ENCODE peak calls at places on chromosomes 7 and 10, in five cellular contexts. C is IMR-90, X is transverse colon, V is HCT116, O is suprapubic skin. G is an unnamed sample.

GRCh38 chr7:24337180-24337579 is 53.2 kb downstream of the NPY start:
- DNase-seq in O (no peak), C (no peak), X (no peak), V (no peak), G (no peak)

GRCh38 chr10:63470928-63471327 is 5.2 kb upstream of the JMJD1C start:
- DNase-seq in V (no peak), O (no peak), C (no peak), X (no peak), G (no peak)

GRCh38 chr10:5888843-5889623 is 660 bp downstream of the ANKRD16 start:
- DNase-seq in V (no peak), X (peak; percentile 51), C (no peak), O (peak; percentile 81), G (peak; percentile 91)

GRCh38 chr10:45578384-45578946 is 94.1 kb downstream of the ZFAND4 start:
- DNase-seq in C (no peak), X (no peak), V (no peak), O (no peak), G (no peak)

GRCh38 chr7:96778263-96778662 is 68.6 kb upstream of the SEM1 start:
- DNase-seq in V (peak; percentile 4), X (no peak), O (no peak), C (no peak), G (no peak)

GRCh38 chr7:31122649-31123058 is 70.5 kb downstream of the ADCYAP1R1 start:
- DNase-seq in C (peak; percentile 90), O (peak; percentile 78), X (peak; percentile 49), V (peak; percentile 79), G (no peak)

GRCh38 chr10:7941576-7941975 is 112.9 kb upstream of the GATA3 start:
- DNase-seq in O (no peak), V (no peak), C (no peak), X (no peak), G (no peak)

GRCh38 chr7:127782550-127783266 is 130.7 kb downstream of the SND1 start:
- DNase-seq in X (no peak), O (no peak), C (peak; percentile 38), V (no peak), G (no peak)

GRCh38 chr7:107469836-107470416 is at the start of gene GPR22:
- DNase-seq in C (no peak), X (no peak), V (no peak), O (no peak), G (no peak)

GRCh38 chr7:77651544-77652162 is 44.6 kb upstream of the RSBN1L start:
- DNase-seq in X (no peak), O (no peak), C (peak; percentile 47), V (peak; percentile 13), G (no peak)

GRCh38 chr10:129694184-129694583 is 227.1 kb downstream of the MGMT start:
- DNase-seq in C (no peak), O (no peak), X (no peak), V (no peak), G (peak; percentile 53)

GRCh38 chr10:129694633-129695356 is 227.8 kb downstream of the MGMT start:
- DNase-seq in C (no peak), X (no peak), V (no peak), O (no peak), G (no peak)

GRCh38 chr10:129697463-129698247 is 230.6 kb downstream of the MGMT start:
- DNase-seq in O (no peak), C (no peak), V (no peak), X (no peak), G (no peak)

GRCh38 chr10:129695671-129696070 is 228.6 kb downstream of the MGMT start:
- DNase-seq in V (no peak), C (no peak), O (no peak), X (no peak), G (no peak)

DNA sequence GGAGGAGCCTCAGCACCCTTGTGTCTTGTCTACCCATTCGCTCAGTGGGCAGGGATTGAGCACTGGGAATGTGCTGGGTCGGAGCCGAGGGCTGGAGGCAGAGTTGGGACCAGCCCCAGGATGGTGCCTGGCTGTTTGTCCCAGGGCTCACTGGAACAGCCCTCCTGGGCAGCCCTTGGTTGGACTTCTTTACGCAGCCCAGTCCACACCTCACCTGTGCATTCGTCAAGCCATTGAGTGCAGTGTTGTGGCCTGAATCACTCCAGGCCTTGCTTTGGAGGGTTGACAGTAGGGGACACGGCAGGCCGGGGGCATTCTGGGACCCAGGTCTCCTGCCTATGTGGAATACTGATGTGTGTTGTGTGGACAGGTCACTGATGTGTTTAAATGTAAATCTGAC is 229.6 kb downstream of the MGMT start:
- DNase-seq in O (no peak), X (no peak), V (no peak), C (no peak), G (no peak)
- H3K27ac ChIP-seq in O (no peak overlapping the region), X (no peak overlapping the region), V (no peak overlapping the region), C (no peak overlapping the region), G (no peak overlapping the region)

GRCh38 chr7:101817031-101817929 is at the start of gene CUX1:
- DNase-seq in V (no peak), X (peak; percentile 59), C (no peak), O (peak; percentile 79), G (peak; percentile 90)

GRCh38 chr7:101814996-101815825 is 2.2 kb upstream of the CUX1 start:
- DNase-seq in V (no peak), X (peak; percentile 70), C (peak; percentile 21), O (peak; percentile 81), G (peak; percentile 92)

GRCh38 chr7:101814081-101814995 is 3.1 kb upstream of the CUX1 start:
- DNase-seq in O (peak; percentile 72), C (peak; percentile 44), X (peak; percentile 72), V (no peak), G (peak; percentile 93)

GRCh38 chr7:101816499-101817030 is 861 bp upstream of the CUX1 start:
- DNase-seq in V (no peak), X (peak; percentile 64), O (peak; percentile 58), C (peak; percentile 37), G (peak; percentile 90)

DNA sequence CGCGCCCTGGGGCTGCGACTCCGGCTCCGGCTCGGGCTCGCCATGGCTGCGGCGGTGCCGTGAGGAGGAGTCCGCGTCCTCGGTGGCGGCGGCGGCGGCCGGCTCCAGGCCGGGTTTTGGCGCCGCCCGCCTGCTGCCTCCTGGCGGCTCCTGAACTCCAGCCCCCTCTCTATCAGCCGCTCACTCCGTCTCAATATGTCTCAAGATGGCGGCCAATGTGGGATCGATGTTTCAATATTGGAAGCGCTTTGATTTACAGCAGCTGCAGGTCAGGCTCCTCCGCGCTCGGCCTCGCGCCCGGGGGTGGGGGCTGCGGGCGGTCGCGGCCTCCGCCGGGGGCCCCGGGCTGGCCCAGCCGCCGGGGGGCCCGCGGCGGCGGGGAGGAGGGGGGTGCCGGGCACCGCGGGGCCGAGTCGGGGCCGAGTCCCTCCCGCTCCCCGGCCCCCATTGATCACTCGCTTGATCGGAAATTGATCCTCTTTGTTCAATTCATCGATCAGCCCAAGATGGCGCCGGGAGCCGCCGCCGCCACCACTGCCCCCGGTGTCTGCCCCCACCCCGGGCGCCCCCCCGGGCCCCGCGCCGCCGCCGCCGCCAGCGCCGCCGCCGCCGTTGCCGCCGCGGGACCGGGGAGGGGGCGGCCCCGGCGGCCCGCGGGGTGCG is 1.5 kb upstream of the CUX1 start:
- DNase-seq in O (peak; percentile 81), V (peak; percentile 73), X (peak; percentile 79), C (peak; percentile 79), G (peak; percentile 93)
- H3K4me1 ChIP-seq in O (peaks cover 41% of the 10 kb centered on the region), V (peaks cover 50% of the 10 kb centered on the region), X (peaks cover 7% of the 10 kb centered on the region), C (peaks cover 9% of the 10 kb centered on the region), G (peaks cover 51% of the 10 kb centered on the region)

GRCh38 chr10:25017247-25017590 is 807 bp downstream of the THNSL1 start:
- DNase-seq in X (peak; percentile 24), V (no peak), O (no peak), C (peak; percentile 13), G (no peak)

GRCh38 chr10:25015927-25016348 is at the start of gene ENKUR:
- DNase-seq in V (peak; percentile 90), O (peak; percentile 94), C (peak; percentile 90), X (peak; percentile 94), G (peak; percentile 95)

GRCh38 chr10:25014579-25014978 is 1.4 kb downstream of the ENKUR start:
- DNase-seq in X (no peak), O (no peak), C (no peak), V (no peak), G (no peak)

GRCh38 chr10:25017661-25018060 is 1.2 kb downstream of the THNSL1 start:
- DNase-seq in X (no peak), O (no peak), C (no peak), V (no peak), G (no peak)

GRCh38 chr10:25016349-25017246 is at the start of gene THNSL1:
- DNase-seq in V (peak; percentile 97), C (peak; percentile 99), X (peak; percentile 98), O (peak; percentile 98), G (peak; percentile 98)
- TF ChIP-seq POLR2A in V (peak; percentile 72), C (peak; percentile 84), X (peak; percentile 90), O (no peak), G (no peak)

GRCh38 chr10:75358835-75359421 is 42.6 kb downstream of the ZNF503 start:
- DNase-seq in V (no peak), C (peak; percentile 82), O (no peak), X (no peak), G (no peak)
- H3K27ac ChIP-seq in V (no peak overlapping the region), C (peak overlapping the region; percentile 53), O (no peak overlapping the region), X (no peak overlapping the region), G (no peak overlapping the region)

GRCh38 chr10:73969224-73969811 is 28.6 kb upstream of the VCL start:
- DNase-seq in V (no peak), X (no peak), C (no peak), O (no peak), G (no peak)
- H3K4me1 ChIP-seq in V (peaks cover 56% of the 10 kb centered on the region), X (peaks cover 16% of the 10 kb centered on the region), C (peaks cover 22% of the 10 kb centered on the region), O (peaks cover 27% of the 10 kb centered on the region), G (peaks cover 51% of the 10 kb centered on the region)

GRCh38 chr10:1036341-1036791 is 10.7 kb upstream of the IDI2 start:
- DNase-seq in X (no peak), V (no peak), C (peak; percentile 87), O (no peak), G (no peak)
- TF ChIP-seq POLR2A in X (no peak), V (no peak), C (no peak), O (no peak), G (no peak)

DNA sequence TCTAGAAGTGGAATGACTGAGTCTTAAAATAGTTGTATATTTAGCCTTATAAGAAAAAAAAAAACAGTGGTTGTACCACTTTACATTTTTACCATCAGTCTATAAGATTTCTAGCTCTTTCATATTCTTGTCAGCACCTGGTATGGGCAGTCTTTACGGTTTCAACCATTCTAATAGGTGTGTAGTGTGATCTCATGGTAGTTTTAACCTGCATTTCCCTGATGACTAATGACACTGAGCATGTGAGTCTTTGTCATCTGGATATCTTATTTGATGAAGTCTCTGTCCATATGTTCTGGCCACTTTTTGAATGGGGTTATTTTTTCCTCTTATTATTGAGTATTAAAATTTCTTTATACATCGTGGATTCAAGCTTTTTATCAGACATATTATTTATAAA is 365.3 kb upstream of the IGFBP3 start:
- DNase-seq in X (no peak), V (no peak), C (no peak), O (no peak), G (no peak)
- H3K27ac ChIP-seq in X (no peak overlapping the region), V (no peak overlapping the region), C (no peak overlapping the region), O (no peak overlapping the region), G (no peak overlapping the region)